ENCODE peak calls at places on chromosomes 5 and 9, in four cellular contexts. One of them, this sample, is unnamed.
A peak's percentile ranks its signal among the peaks of the same experiment; 100 is the strongest.

GRCh38 chr9:125986966-125987365 is 239.8 kb downstream of the PBX3 start:
- DNase-seq in endothelial cell of umbilical vein: no peak
- DNase-seq in HepG2: no peak
- DNase-seq in GM12891: no peak
- DNase-seq in this sample: no peak

GRCh38 chr9:128187361-128187760 is 4.0 kb downstream of the CIZ1 start:
- DNase-seq in endothelial cell of umbilical vein: no peak
- DNase-seq in HepG2: no peak
- DNase-seq in GM12891: no peak
- DNase-seq in this sample: no peak

GRCh38 chr9:100352201-100352726 is 478 bp downstream of the TEX10 start:
- DNase-seq in endothelial cell of umbilical vein: peak; percentile 35
- DNase-seq in HepG2: no peak
- DNase-seq in GM12891: peak; percentile 29
- DNase-seq in this sample: no peak

GRCh38 chr5:107519900-107520354 is 150.8 kb downstream of the EFNA5 start:
- DNase-seq in endothelial cell of umbilical vein: peak; percentile 66
- DNase-seq in HepG2: no peak
- DNase-seq in GM12891: no peak
- DNase-seq in this sample: no peak

GRCh38 chr9:81649475-81649874 is 39.9 kb downstream of the TLE1 start:
- DNase-seq in endothelial cell of umbilical vein: no peak
- DNase-seq in HepG2: no peak
- DNase-seq in GM12891: no peak
- DNase-seq in this sample: no peak

GRCh38 chr5:1304059-1304458 is 9.2 kb upstream of the TERT start:
- DNase-seq in endothelial cell of umbilical vein: no peak
- DNase-seq in HepG2: no peak
- DNase-seq in GM12891: no peak
- DNase-seq in this sample: no peak

GRCh38 chr5:54739371-54739770 is 221.8 kb downstream of the SNX18 start:
- DNase-seq in endothelial cell of umbilical vein: no peak
- DNase-seq in HepG2: no peak
- DNase-seq in GM12891: no peak
- DNase-seq in this sample: peak; percentile 3

GRCh38 chr9:124468061-124468740 is 17.9 kb downstream of the ADGRD2 start:
- DNase-seq in endothelial cell of umbilical vein: no peak
- DNase-seq in HepG2: no peak
- DNase-seq in GM12891: no peak
- DNase-seq in this sample: no peak

GRCh38 chr5:1436681-1437080 is 8.6 kb downstream of the SLC6A3 start:
- DNase-seq in endothelial cell of umbilical vein: no peak
- DNase-seq in HepG2: no peak
- DNase-seq in GM12891: no peak
- DNase-seq in this sample: no peak

GRCh38 chr9:103661663-103662062 is 432.4 kb upstream of the SMC2 start:
- DNase-seq in endothelial cell of umbilical vein: no peak
- DNase-seq in HepG2: no peak
- DNase-seq in GM12891: no peak
- DNase-seq in this sample: no peak

GRCh38 chr5:42516282-42517042 is 93.2 kb downstream of the GHR start:
- DNase-seq in endothelial cell of umbilical vein: no peak
- DNase-seq in HepG2: peak; percentile 63
- DNase-seq in GM12891: no peak
- DNase-seq in this sample: no peak

GRCh38 chr5:141647242-141647641 is 4.0 kb downstream of the FCHSD1 start:
- DNase-seq in endothelial cell of umbilical vein: no peak
- DNase-seq in HepG2: no peak
- DNase-seq in GM12891: no peak
- DNase-seq in this sample: no peak

GRCh38 chr9:91059713-91060112 is 258.1 kb downstream of the SYK start:
- DNase-seq in endothelial cell of umbilical vein: peak; percentile 48
- DNase-seq in HepG2: no peak
- DNase-seq in GM12891: no peak
- DNase-seq in this sample: peak; percentile 40

GRCh38 chr5:159156839-159157238 is 52.5 kb downstream of the RNF145 start:
- DNase-seq in endothelial cell of umbilical vein: peak; percentile 70
- DNase-seq in HepG2: peak; percentile 64
- DNase-seq in GM12891: peak; percentile 22
- DNase-seq in this sample: no peak

GRCh38 chr5:31492824-31493223 is 39.1 kb downstream of the DROSHA start:
- DNase-seq in endothelial cell of umbilical vein: peak; percentile 93
- DNase-seq in HepG2: no peak
- DNase-seq in GM12891: no peak
- DNase-seq in this sample: no peak

GRCh38 chr5:81181576-81182316 is 51.4 kb upstream of the CKMT2 start:
- DNase-seq in endothelial cell of umbilical vein: no peak
- DNase-seq in HepG2: no peak
- DNase-seq in GM12891: no peak
- DNase-seq in this sample: no peak

GRCh38 chr9:134442087-134442470 is 115.8 kb downstream of the RXRA start:
- DNase-seq in endothelial cell of umbilical vein: no peak
- DNase-seq in HepG2: no peak
- DNase-seq in GM12891: no peak
- DNase-seq in this sample: no peak

GRCh38 chr5:116303340-116303739 is 218.5 kb downstream of the COMMD10 start:
- DNase-seq in endothelial cell of umbilical vein: no peak
- DNase-seq in HepG2: no peak
- DNase-seq in GM12891: no peak
- DNase-seq in this sample: no peak

GRCh38 chr9:9214052-9214451 is 1398.8 kb downstream of the PTPRD start:
- DNase-seq in endothelial cell of umbilical vein: no peak
- DNase-seq in HepG2: no peak
- DNase-seq in GM12891: no peak
- DNase-seq in this sample: no peak

GRCh38 chr5:166257656-166258055 is 2033.8 kb upstream of the WWC1 start:
- DNase-seq in endothelial cell of umbilical vein: no peak
- DNase-seq in HepG2: no peak
- DNase-seq in GM12891: no peak
- DNase-seq in this sample: no peak

GRCh38 chr5:85334-85995 is 6.5 kb upstream of the PLEKHG4B start:
- DNase-seq in endothelial cell of umbilical vein: no peak
- DNase-seq in HepG2: no peak
- DNase-seq in GM12891: no peak
- DNase-seq in this sample: peak; percentile 77

GRCh38 chr5:36751881-36752280 is 124.7 kb upstream of the NIPBL start:
- DNase-seq in endothelial cell of umbilical vein: no peak
- DNase-seq in HepG2: no peak
- DNase-seq in GM12891: no peak
- DNase-seq in this sample: no peak

GRCh38 chr5:34416501-34417008 is 239.6 kb upstream of the RAI14 start:
- DNase-seq in endothelial cell of umbilical vein: no peak
- DNase-seq in HepG2: no peak
- DNase-seq in GM12891: no peak
- DNase-seq in this sample: no peak

GRCh38 chr5:118293378-118293777 is 695.0 kb downstream of the DTWD2 start:
- DNase-seq in endothelial cell of umbilical vein: no peak
- DNase-seq in HepG2: no peak
- DNase-seq in GM12891: no peak
- DNase-seq in this sample: no peak

GRCh38 chr5:141519605-141520288 is 30.9 kb downstream of the PCDHGC5 start:
- DNase-seq in endothelial cell of umbilical vein: no peak
- DNase-seq in HepG2: no peak
- DNase-seq in GM12891: no peak
- DNase-seq in this sample: peak; percentile 52

GRCh38 chr5:73617510-73618279 is 8.3 kb upstream of the ARHGEF28 start:
- DNase-seq in endothelial cell of umbilical vein: peak; percentile 76
- DNase-seq in HepG2: no peak
- DNase-seq in GM12891: no peak
- DNase-seq in this sample: no peak

GRCh38 chr5:107771926-107772325 is 101.2 kb upstream of the EFNA5 start:
- DNase-seq in endothelial cell of umbilical vein: no peak
- DNase-seq in HepG2: no peak
- DNase-seq in GM12891: no peak
- DNase-seq in this sample: no peak

GRCh38 chr9:101463397-101463796 is 27.8 kb upstream of the ALDOB start:
- DNase-seq in endothelial cell of umbilical vein: no peak
- DNase-seq in HepG2: no peak
- DNase-seq in GM12891: no peak
- DNase-seq in this sample: no peak

GRCh38 chr9:101467690-101468089 is 32.1 kb upstream of the ALDOB start:
- DNase-seq in endothelial cell of umbilical vein: no peak
- DNase-seq in HepG2: no peak
- DNase-seq in GM12891: no peak
- DNase-seq in this sample: no peak

GRCh38 chr9:101468116-101468515 is 32.5 kb upstream of the ALDOB start:
- DNase-seq in endothelial cell of umbilical vein: no peak
- DNase-seq in HepG2: no peak
- DNase-seq in GM12891: no peak
- DNase-seq in this sample: no peak

GRCh38 chr9:101466863-101467262 is 31.3 kb upstream of the ALDOB start:
- DNase-seq in endothelial cell of umbilical vein: no peak
- DNase-seq in HepG2: no peak
- DNase-seq in GM12891: no peak
- DNase-seq in this sample: no peak

DNA sequence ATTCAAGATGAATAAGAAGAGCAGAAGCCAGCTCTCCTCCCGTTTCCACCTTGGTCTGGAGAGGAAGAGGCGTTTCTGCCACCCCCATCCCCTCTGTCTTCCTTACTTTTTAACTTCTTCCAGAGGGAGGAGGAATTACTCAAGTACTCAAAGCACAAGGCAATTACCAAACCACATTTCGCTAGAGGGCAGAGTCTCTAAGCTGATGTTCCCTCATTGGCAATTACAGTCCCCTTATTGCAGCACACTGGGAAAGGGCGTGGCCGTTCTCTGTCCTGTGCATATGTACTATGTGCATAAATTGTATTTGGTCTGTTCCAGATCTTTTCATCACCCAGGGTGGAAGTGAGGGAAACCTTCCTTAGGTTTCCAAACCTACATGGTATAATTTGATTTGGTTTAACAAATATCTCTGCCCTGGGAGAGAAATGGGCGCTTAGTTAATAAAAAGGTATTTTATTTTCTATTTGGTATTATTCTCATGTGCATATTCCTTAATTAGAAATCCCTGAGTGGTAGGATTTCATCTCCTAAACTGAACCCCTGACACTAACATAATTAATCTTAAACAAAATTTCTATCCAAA is 29.8 kb upstream of the ALDOB start:
- DNase-seq in endothelial cell of umbilical vein: peak; percentile 23
- DNase-seq in HepG2: peak; percentile 69
- DNase-seq in GM12891: no peak
- DNase-seq in this sample: no peak
- TF ChIP-seq POLR2AphosphoS5 in endothelial cell of umbilical vein: no peak
- TF ChIP-seq POLR2AphosphoS5 in HepG2: no peak
- TF ChIP-seq POLR2AphosphoS5 in GM12891: no peak
- TF ChIP-seq POLR2AphosphoS5 in this sample: no peak

DNA sequence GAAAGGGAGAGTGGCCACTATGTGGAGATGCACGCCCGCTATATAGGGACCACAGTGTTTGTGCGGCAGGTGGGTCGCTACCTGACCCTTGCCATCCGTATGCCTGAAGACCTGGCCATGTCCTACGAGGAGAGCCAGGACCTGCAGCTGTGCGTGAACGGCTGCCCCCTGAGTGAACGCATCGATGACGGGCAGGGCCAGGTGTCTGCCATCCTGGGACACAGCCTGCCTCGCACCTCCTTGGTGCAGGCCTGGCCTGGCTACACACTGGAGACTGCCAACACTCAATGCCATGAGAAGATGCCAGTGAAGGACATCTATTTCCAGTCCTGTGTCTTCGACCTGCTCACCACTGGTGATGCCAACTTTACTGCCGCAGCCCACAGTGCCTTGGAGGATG is 19.8 kb downstream of the RGMB start:
- DNase-seq in endothelial cell of umbilical vein: no peak
- DNase-seq in HepG2: no peak
- DNase-seq in GM12891: no peak
- DNase-seq in this sample: no peak
- TF ChIP-seq POLR2AphosphoS5 in endothelial cell of umbilical vein: no peak
- TF ChIP-seq POLR2AphosphoS5 in HepG2: no peak
- TF ChIP-seq POLR2AphosphoS5 in GM12891: no peak
- TF ChIP-seq POLR2AphosphoS5 in this sample: no peak

GRCh38 chr9:93207860-93208734 is 24.2 kb downstream of the WNK2 start:
- DNase-seq in endothelial cell of umbilical vein: no peak
- DNase-seq in HepG2: no peak
- DNase-seq in GM12891: no peak
- DNase-seq in this sample: no peak

GRCh38 chr9:93205896-93206575 is 22.1 kb downstream of the WNK2 start:
- DNase-seq in endothelial cell of umbilical vein: no peak
- DNase-seq in HepG2: no peak
- DNase-seq in GM12891: no peak
- DNase-seq in this sample: no peak

GRCh38 chr9:93209097-93209496 is 25.2 kb downstream of the WNK2 start:
- DNase-seq in endothelial cell of umbilical vein: no peak
- DNase-seq in HepG2: peak; percentile 49
- DNase-seq in GM12891: no peak
- DNase-seq in this sample: no peak

GRCh38 chr9:93206576-93207155 is 22.7 kb downstream of the WNK2 start:
- DNase-seq in endothelial cell of umbilical vein: no peak
- DNase-seq in HepG2: no peak
- DNase-seq in GM12891: no peak
- DNase-seq in this sample: no peak

DNA sequence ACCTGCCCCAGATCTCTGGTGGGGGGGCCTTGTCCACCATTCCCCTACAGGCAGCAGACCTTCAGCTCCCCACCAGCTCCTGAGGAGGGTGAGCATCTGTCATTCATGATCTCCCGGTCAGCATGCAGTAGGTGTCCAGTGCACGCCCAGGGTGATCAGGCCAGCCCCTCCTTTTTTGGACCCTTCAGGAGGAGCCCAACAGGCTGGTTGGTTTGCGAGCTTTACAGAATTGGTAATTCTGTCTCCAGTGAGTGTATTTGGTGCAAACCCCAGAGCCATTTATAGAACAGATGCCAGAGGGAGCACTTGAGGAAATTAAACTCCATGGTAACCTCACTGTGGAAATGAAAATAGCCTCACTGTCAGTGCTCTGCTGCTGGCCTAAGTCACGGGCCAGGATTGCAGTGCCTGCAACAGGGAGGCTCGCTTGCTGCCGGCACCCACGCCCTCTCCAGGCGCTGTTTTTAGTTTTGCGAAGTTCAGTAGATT is 23.4 kb downstream of the WNK2 start:
- DNase-seq in endothelial cell of umbilical vein: no peak
- DNase-seq in HepG2: no peak
- DNase-seq in GM12891: no peak
- DNase-seq in this sample: no peak
- TF ChIP-seq POLR2AphosphoS5 in endothelial cell of umbilical vein: no peak
- TF ChIP-seq POLR2AphosphoS5 in HepG2: no peak
- TF ChIP-seq POLR2AphosphoS5 in GM12891: no peak
- TF ChIP-seq POLR2AphosphoS5 in this sample: peak; percentile 60

DNA sequence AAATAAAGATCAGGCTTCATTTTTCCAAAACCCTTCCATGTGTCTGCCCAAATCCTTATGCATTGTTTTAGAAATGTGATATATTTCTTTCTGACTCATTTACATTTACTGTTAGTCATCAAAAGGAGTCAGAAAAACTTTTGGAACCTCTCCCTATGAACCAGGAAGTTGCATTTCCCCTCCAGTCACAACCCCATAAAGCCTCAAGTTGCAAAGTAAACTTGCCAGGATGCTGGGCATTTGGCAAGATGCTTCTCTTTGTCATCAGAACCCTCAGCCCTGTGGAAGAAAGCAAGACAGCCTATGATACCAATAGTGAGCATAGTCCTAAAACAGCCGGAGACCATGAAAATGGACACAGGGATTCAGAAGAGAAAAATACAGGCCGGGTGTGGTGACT is 84.2 kb downstream of the MUSK start:
- DNase-seq in endothelial cell of umbilical vein: peak; percentile 89
- DNase-seq in HepG2: no peak
- DNase-seq in GM12891: no peak
- DNase-seq in this sample: no peak
- TF ChIP-seq POLR2AphosphoS5 in endothelial cell of umbilical vein: peak; percentile 64
- TF ChIP-seq POLR2AphosphoS5 in HepG2: no peak
- TF ChIP-seq POLR2AphosphoS5 in GM12891: no peak
- TF ChIP-seq POLR2AphosphoS5 in this sample: no peak